ENCODE peak calls at places on chromosome 18, in ten cellular contexts. One of them, this sample, is unnamed.

GRCh38 chr18:13635046-13635445 is 91.3 kb downstream of the FAM210A start:
- DNase-seq in AG08396: no peak
- DNase-seq in cardiac fibroblast: no peak
- DNase-seq in effector memory CD4-positive, alpha-beta T cell: no peak
- DNase-seq in BJ: no peak
- DNase-seq in amniotic stem cell: no peak
- DNase-seq in adipocyte: no peak
- DNase-seq in GM23338: no peak
- DNase-seq in D341Med: no peak
- DNase-seq in CD4-positive, CD25-positive, alpha-beta regulatory T cell: no peak
- DNase-seq in this sample: no peak

GRCh38 chr18:59846814-59847490 is 52.8 kb upstream of the PMAIP1 start:
- DNase-seq in D341Med: no peak
- DNase-seq in cardiac fibroblast: peak; percentile 37
- DNase-seq in effector memory CD4-positive, alpha-beta T cell: no peak
- DNase-seq in GM23338: peak; percentile 34
- DNase-seq in CD4-positive, CD25-positive, alpha-beta regulatory T cell: peak; percentile 66
- DNase-seq in adipocyte: peak; percentile 57
- DNase-seq in AG08396: peak; percentile 68
- DNase-seq in amniotic stem cell: no peak
- DNase-seq in BJ: peak; percentile 30
- DNase-seq in this sample: no peak

GRCh38 chr18:12766986-12767433 is 64.2 kb downstream of the PSMG2 start:
- DNase-seq in D341Med: no peak
- DNase-seq in effector memory CD4-positive, alpha-beta T cell: no peak
- DNase-seq in GM23338: peak; percentile 89
- DNase-seq in cardiac fibroblast: no peak
- DNase-seq in CD4-positive, CD25-positive, alpha-beta regulatory T cell: no peak
- DNase-seq in amniotic stem cell: no peak
- DNase-seq in adipocyte: no peak
- DNase-seq in AG08396: no peak
- DNase-seq in BJ: no peak
- DNase-seq in this sample: no peak

GRCh38 chr18:5527603-5528002 is 16.2 kb downstream of the EPB41L3 start:
- DNase-seq in GM23338: no peak
- DNase-seq in effector memory CD4-positive, alpha-beta T cell: no peak
- DNase-seq in cardiac fibroblast: peak; percentile 81
- DNase-seq in adipocyte: peak; percentile 98
- DNase-seq in CD4-positive, CD25-positive, alpha-beta regulatory T cell: no peak
- DNase-seq in BJ: peak; percentile 74
- DNase-seq in amniotic stem cell: peak; percentile 90
- DNase-seq in AG08396: no peak
- DNase-seq in D341Med: no peak
- DNase-seq in this sample: no peak

GRCh38 chr18:34976899-34977786 is 64.1 kb upstream of the MAPRE2 start:
- DNase-seq in BJ: no peak
- DNase-seq in adipocyte: peak; percentile 66
- DNase-seq in CD4-positive, CD25-positive, alpha-beta regulatory T cell: peak; percentile 76
- DNase-seq in amniotic stem cell: no peak
- DNase-seq in cardiac fibroblast: peak; percentile 22
- DNase-seq in D341Med: peak; percentile 86
- DNase-seq in GM23338: peak; percentile 92
- DNase-seq in effector memory CD4-positive, alpha-beta T cell: peak; percentile 64
- DNase-seq in AG08396: peak; percentile 62
- DNase-seq in this sample: peak; percentile 68

GRCh38 chr18:26546170-26546874 is 2.0 kb downstream of the KCTD1 start:
- DNase-seq in amniotic stem cell: no peak
- DNase-seq in AG08396: no peak
- DNase-seq in D341Med: no peak
- DNase-seq in effector memory CD4-positive, alpha-beta T cell: no peak
- DNase-seq in GM23338: no peak
- DNase-seq in CD4-positive, CD25-positive, alpha-beta regulatory T cell: no peak
- DNase-seq in BJ: no peak
- DNase-seq in cardiac fibroblast: no peak
- DNase-seq in adipocyte: no peak
- DNase-seq in this sample: no peak

GRCh38 chr18:21443776-21444464 is 156.6 kb downstream of the ESCO1 start:
- DNase-seq in AG08396: no peak
- DNase-seq in amniotic stem cell: no peak
- DNase-seq in effector memory CD4-positive, alpha-beta T cell: no peak
- DNase-seq in BJ: no peak
- DNase-seq in D341Med: no peak
- DNase-seq in adipocyte: no peak
- DNase-seq in CD4-positive, CD25-positive, alpha-beta regulatory T cell: no peak
- DNase-seq in GM23338: no peak
- DNase-seq in cardiac fibroblast: no peak
- DNase-seq in this sample: no peak

GRCh38 chr18:42196651-42197050 is 241.6 kb downstream of the PIK3C3 start:
- DNase-seq in BJ: no peak
- DNase-seq in effector memory CD4-positive, alpha-beta T cell: no peak
- DNase-seq in cardiac fibroblast: no peak
- DNase-seq in CD4-positive, CD25-positive, alpha-beta regulatory T cell: no peak
- DNase-seq in GM23338: no peak
- DNase-seq in amniotic stem cell: no peak
- DNase-seq in D341Med: no peak
- DNase-seq in AG08396: no peak
- DNase-seq in adipocyte: peak; percentile 40
- DNase-seq in this sample: no peak

GRCh38 chr18:4468515-4468914 is 13.4 kb upstream of the DLGAP1 start:
- DNase-seq in D341Med: no peak
- DNase-seq in adipocyte: no peak
- DNase-seq in GM23338: no peak
- DNase-seq in AG08396: no peak
- DNase-seq in amniotic stem cell: no peak
- DNase-seq in effector memory CD4-positive, alpha-beta T cell: no peak
- DNase-seq in cardiac fibroblast: no peak
- DNase-seq in BJ: no peak
- DNase-seq in CD4-positive, CD25-positive, alpha-beta regulatory T cell: no peak
- DNase-seq in this sample: no peak

GRCh38 chr18:62881509-62882016 is 166.2 kb downstream of the PHLPP1 start:
- DNase-seq in BJ: peak; percentile 85
- DNase-seq in adipocyte: peak; percentile 93
- DNase-seq in amniotic stem cell: peak; percentile 83
- DNase-seq in GM23338: no peak
- DNase-seq in effector memory CD4-positive, alpha-beta T cell: no peak
- DNase-seq in cardiac fibroblast: peak; percentile 94
- DNase-seq in AG08396: peak; percentile 83
- DNase-seq in D341Med: no peak
- DNase-seq in CD4-positive, CD25-positive, alpha-beta regulatory T cell: peak; percentile 40
- DNase-seq in this sample: no peak

GRCh38 chr18:60962629-60963028 is 370.6 kb upstream of the CDH20 start:
- DNase-seq in D341Med: no peak
- DNase-seq in BJ: no peak
- DNase-seq in adipocyte: no peak
- DNase-seq in CD4-positive, CD25-positive, alpha-beta regulatory T cell: no peak
- DNase-seq in AG08396: no peak
- DNase-seq in amniotic stem cell: no peak
- DNase-seq in GM23338: no peak
- DNase-seq in effector memory CD4-positive, alpha-beta T cell: no peak
- DNase-seq in cardiac fibroblast: no peak
- DNase-seq in this sample: no peak

GRCh38 chr18:49565101-49565500 is 3.2 kb downstream of the LIPG start:
- DNase-seq in effector memory CD4-positive, alpha-beta T cell: no peak
- DNase-seq in CD4-positive, CD25-positive, alpha-beta regulatory T cell: no peak
- DNase-seq in cardiac fibroblast: no peak
- DNase-seq in adipocyte: no peak
- DNase-seq in D341Med: no peak
- DNase-seq in GM23338: no peak
- DNase-seq in BJ: no peak
- DNase-seq in amniotic stem cell: no peak
- DNase-seq in AG08396: no peak
- DNase-seq in this sample: no peak

GRCh38 chr18:63004466-63005089 is 289.2 kb downstream of the PHLPP1 start:
- DNase-seq in amniotic stem cell: no peak
- DNase-seq in effector memory CD4-positive, alpha-beta T cell: no peak
- DNase-seq in cardiac fibroblast: no peak
- DNase-seq in BJ: no peak
- DNase-seq in CD4-positive, CD25-positive, alpha-beta regulatory T cell: no peak
- DNase-seq in AG08396: no peak
- DNase-seq in GM23338: no peak
- DNase-seq in D341Med: no peak
- DNase-seq in adipocyte: no peak
- DNase-seq in this sample: no peak

GRCh38 chr18:11581286-11581685 is 28.1 kb upstream of the SLC35G4 start:
- DNase-seq in effector memory CD4-positive, alpha-beta T cell: no peak
- DNase-seq in BJ: no peak
- DNase-seq in CD4-positive, CD25-positive, alpha-beta regulatory T cell: no peak
- DNase-seq in GM23338: no peak
- DNase-seq in D341Med: no peak
- DNase-seq in AG08396: no peak
- DNase-seq in cardiac fibroblast: no peak
- DNase-seq in amniotic stem cell: no peak
- DNase-seq in adipocyte: no peak
- DNase-seq in this sample: no peak

GRCh38 chr18:42649636-42650035 is 465.8 kb downstream of the RIT2 start:
- DNase-seq in AG08396: no peak
- DNase-seq in adipocyte: no peak
- DNase-seq in BJ: no peak
- DNase-seq in effector memory CD4-positive, alpha-beta T cell: no peak
- DNase-seq in cardiac fibroblast: peak; percentile 50
- DNase-seq in D341Med: no peak
- DNase-seq in amniotic stem cell: no peak
- DNase-seq in GM23338: no peak
- DNase-seq in CD4-positive, CD25-positive, alpha-beta regulatory T cell: no peak
- DNase-seq in this sample: no peak

GRCh38 chr18:25282282-25282681 is 69.7 kb downstream of the ZNF521 start:
- DNase-seq in effector memory CD4-positive, alpha-beta T cell: no peak
- DNase-seq in CD4-positive, CD25-positive, alpha-beta regulatory T cell: no peak
- DNase-seq in AG08396: no peak
- DNase-seq in adipocyte: no peak
- DNase-seq in cardiac fibroblast: no peak
- DNase-seq in GM23338: no peak
- DNase-seq in BJ: no peak
- DNase-seq in D341Med: no peak
- DNase-seq in amniotic stem cell: no peak
- DNase-seq in this sample: no peak

GRCh38 chr18:48732767-48733424 is 194.1 kb downstream of the CTIF start:
- DNase-seq in adipocyte: no peak
- DNase-seq in D341Med: no peak
- DNase-seq in GM23338: no peak
- DNase-seq in amniotic stem cell: no peak
- DNase-seq in effector memory CD4-positive, alpha-beta T cell: no peak
- DNase-seq in CD4-positive, CD25-positive, alpha-beta regulatory T cell: no peak
- DNase-seq in AG08396: no peak
- DNase-seq in BJ: no peak
- DNase-seq in cardiac fibroblast: no peak
- DNase-seq in this sample: no peak

GRCh38 chr18:78242307-78242643 is 737.3 kb upstream of the SALL3 start:
- DNase-seq in AG08396: no peak
- DNase-seq in GM23338: no peak
- DNase-seq in BJ: no peak
- DNase-seq in amniotic stem cell: no peak
- DNase-seq in cardiac fibroblast: peak; percentile 69
- DNase-seq in CD4-positive, CD25-positive, alpha-beta regulatory T cell: no peak
- DNase-seq in effector memory CD4-positive, alpha-beta T cell: no peak
- DNase-seq in adipocyte: peak; percentile 36
- DNase-seq in D341Med: no peak
- DNase-seq in this sample: no peak

GRCh38 chr18:44723973-44724778 is 43.5 kb downstream of the SETBP1 start:
- DNase-seq in D341Med: no peak
- DNase-seq in CD4-positive, CD25-positive, alpha-beta regulatory T cell: peak; percentile 51
- DNase-seq in adipocyte: no peak
- DNase-seq in amniotic stem cell: no peak
- DNase-seq in AG08396: no peak
- DNase-seq in GM23338: peak; percentile 22
- DNase-seq in BJ: no peak
- DNase-seq in cardiac fibroblast: peak; percentile 21
- DNase-seq in effector memory CD4-positive, alpha-beta T cell: no peak
- DNase-seq in this sample: no peak

GRCh38 chr18:10487161-10487560 is 32.7 kb downstream of the APCDD1 start:
- DNase-seq in effector memory CD4-positive, alpha-beta T cell: no peak
- DNase-seq in CD4-positive, CD25-positive, alpha-beta regulatory T cell: no peak
- DNase-seq in adipocyte: no peak
- DNase-seq in BJ: no peak
- DNase-seq in amniotic stem cell: no peak
- DNase-seq in cardiac fibroblast: no peak
- DNase-seq in D341Med: no peak
- DNase-seq in GM23338: peak; percentile 11
- DNase-seq in AG08396: no peak
- DNase-seq in this sample: no peak

GRCh38 chr18:76697441-76697901 is 124.9 kb upstream of the ZNF236 start:
- DNase-seq in effector memory CD4-positive, alpha-beta T cell: no peak
- DNase-seq in CD4-positive, CD25-positive, alpha-beta regulatory T cell: no peak
- DNase-seq in adipocyte: peak; percentile 67
- DNase-seq in BJ: no peak
- DNase-seq in amniotic stem cell: no peak
- DNase-seq in cardiac fibroblast: peak; percentile 29
- DNase-seq in AG08396: peak; percentile 63
- DNase-seq in GM23338: peak; percentile 36
- DNase-seq in D341Med: peak; percentile 39
- DNase-seq in this sample: no peak

GRCh38 chr18:61991201-61991600 is 98.4 kb upstream of the RNF152 start:
- DNase-seq in AG08396: peak; percentile 28
- DNase-seq in GM23338: no peak
- DNase-seq in cardiac fibroblast: peak; percentile 82
- DNase-seq in amniotic stem cell: no peak
- DNase-seq in effector memory CD4-positive, alpha-beta T cell: no peak
- DNase-seq in CD4-positive, CD25-positive, alpha-beta regulatory T cell: no peak
- DNase-seq in adipocyte: peak; percentile 43
- DNase-seq in BJ: no peak
- DNase-seq in D341Med: no peak
- DNase-seq in this sample: no peak

GRCh38 chr18:23020555-23021294 is 87.6 kb downstream of the RBBP8 start:
- DNase-seq in amniotic stem cell: no peak
- DNase-seq in cardiac fibroblast: no peak
- DNase-seq in AG08396: no peak
- DNase-seq in BJ: no peak
- DNase-seq in effector memory CD4-positive, alpha-beta T cell: no peak
- DNase-seq in adipocyte: no peak
- DNase-seq in D341Med: no peak
- DNase-seq in GM23338: no peak
- DNase-seq in CD4-positive, CD25-positive, alpha-beta regulatory T cell: peak; percentile 46
- DNase-seq in this sample: no peak

GRCh38 chr18:58257461-58257860 is 213.4 kb downstream of the NEDD4L start:
- DNase-seq in BJ: no peak
- DNase-seq in CD4-positive, CD25-positive, alpha-beta regulatory T cell: no peak
- DNase-seq in AG08396: peak; percentile 58
- DNase-seq in GM23338: no peak
- DNase-seq in effector memory CD4-positive, alpha-beta T cell: no peak
- DNase-seq in adipocyte: peak; percentile 55
- DNase-seq in cardiac fibroblast: no peak
- DNase-seq in amniotic stem cell: peak; percentile 31
- DNase-seq in D341Med: no peak
- DNase-seq in this sample: no peak

GRCh38 chr18:23619388-23619873 is 33.1 kb upstream of the NPC1 start:
- DNase-seq in CD4-positive, CD25-positive, alpha-beta regulatory T cell: peak; percentile 13
- DNase-seq in adipocyte: peak; percentile 36
- DNase-seq in amniotic stem cell: no peak
- DNase-seq in GM23338: peak; percentile 70
- DNase-seq in effector memory CD4-positive, alpha-beta T cell: no peak
- DNase-seq in BJ: no peak
- DNase-seq in AG08396: peak; percentile 41
- DNase-seq in cardiac fibroblast: peak; percentile 28
- DNase-seq in D341Med: peak; percentile 51
- DNase-seq in this sample: no peak

GRCh38 chr18:40159141-40160017 is 1795.7 kb upstream of the PIK3C3 start:
- DNase-seq in amniotic stem cell: no peak
- DNase-seq in GM23338: peak; percentile 71
- DNase-seq in adipocyte: peak; percentile 55
- DNase-seq in BJ: no peak
- DNase-seq in D341Med: peak; percentile 48
- DNase-seq in CD4-positive, CD25-positive, alpha-beta regulatory T cell: no peak
- DNase-seq in cardiac fibroblast: peak; percentile 70
- DNase-seq in AG08396: no peak
- DNase-seq in effector memory CD4-positive, alpha-beta T cell: no peak
- DNase-seq in this sample: no peak

GRCh38 chr18:9362869-9363268 is 28.3 kb downstream of the TWSG1 start:
- DNase-seq in effector memory CD4-positive, alpha-beta T cell: no peak
- DNase-seq in amniotic stem cell: no peak
- DNase-seq in GM23338: peak; percentile 8
- DNase-seq in D341Med: no peak
- DNase-seq in CD4-positive, CD25-positive, alpha-beta regulatory T cell: no peak
- DNase-seq in AG08396: peak; percentile 8
- DNase-seq in adipocyte: peak; percentile 46
- DNase-seq in cardiac fibroblast: no peak
- DNase-seq in BJ: no peak
- DNase-seq in this sample: no peak

GRCh38 chr18:79570266-79571201 is 109.1 kb upstream of the CTDP1 start:
- DNase-seq in D341Med: no peak
- DNase-seq in cardiac fibroblast: peak; percentile 26
- DNase-seq in effector memory CD4-positive, alpha-beta T cell: no peak
- DNase-seq in CD4-positive, CD25-positive, alpha-beta regulatory T cell: no peak
- DNase-seq in adipocyte: peak; percentile 16
- DNase-seq in amniotic stem cell: no peak
- DNase-seq in AG08396: peak; percentile 69
- DNase-seq in GM23338: no peak
- DNase-seq in BJ: no peak
- DNase-seq in this sample: no peak